ENCODE peak calls at places on chromosomes 7 and 10, in five cellular contexts. D is SW 1271, H is dorsolateral prefrontal cortex, O is RKO, W is RCC 7860. J is an unnamed sample.

GRCh38 chr7:47531584-47532492 is 50.1 kb downstream of the TNS3 start:
- DNase-seq in D (no peak), H (no peak), O (no peak), W (no peak), J (no peak)

GRCh38 chr10:3790272-3790671 is 5.3 kb upstream of the KLF6 start:
- DNase-seq in D (no peak), H (no peak), O (no peak), W (no peak), J (no peak)

GRCh38 chr10:13483951-13484350 is 44.9 kb downstream of the BEND7 start:
- DNase-seq in D (no peak), H (no peak), O (no peak), W (no peak), J (no peak)

GRCh38 chr7:41003031-41003925 is 699.6 kb downstream of the INHBA start:
- DNase-seq in D (peak; percentile 33), H (no peak), O (no peak), W (peak; percentile 31), J (peak; percentile 24)

GRCh38 chr10:21304198-21304597 is 221.3 kb downstream of the SKIDA1 start:
- DNase-seq in D (no peak), H (no peak), O (no peak), W (peak; percentile 45), J (peak; percentile 44)

GRCh38 chr10:5510281-5511072 is 11.1 kb upstream of the CALML5 start:
- DNase-seq in D (no peak), H (peak; percentile 0), O (no peak), W (no peak), J (no peak)

GRCh38 chr10:44460499-44460898 is 75.6 kb upstream of the CXCL12 start:
- DNase-seq in D (no peak), H (no peak), O (no peak), W (no peak), J (no peak)

GRCh38 chr10:43671659-43672555 is 23.2 kb upstream of the ZNF32 start:
- DNase-seq in D (peak; percentile 37), H (no peak), O (peak; percentile 80), W (peak; percentile 76), J (peak; percentile 50)

GRCh38 chr10:27448926-27449325 is 55.2 kb upstream of the RAB18 start:
- DNase-seq in D (no peak), H (no peak), O (peak; percentile 80), W (peak; percentile 10), J (peak; percentile 44)

GRCh38 chr7:15556706-15557105 is 5.1 kb downstream of the AGMO start:
- DNase-seq in D (no peak), H (no peak), O (no peak), W (peak; percentile 14), J (no peak)

GRCh38 chr7:77529279-77529678 is 7.8 kb upstream of the PTPN12 start:
- DNase-seq in D (no peak), H (no peak), O (no peak), W (no peak), J (no peak)

GRCh38 chr10:77629775-77630565 is 7.6 kb downstream of the KCNMA1 start:
- DNase-seq in D (no peak), H (no peak), O (no peak), W (peak; percentile 33), J (no peak)

GRCh38 chr7:22302193-22302592 is 54.8 kb downstream of the RAPGEF5 start:
- DNase-seq in D (no peak), H (no peak), O (no peak), W (no peak), J (no peak)

GRCh38 chr7:73735526-73735905 is 3.1 kb downstream of the ABHD11 start:
- DNase-seq in D (no peak), H (no peak), O (no peak), W (no peak), J (no peak)

GRCh38 chr7:46603780-46604725 is 683.0 kb upstream of the IGFBP3 start:
- DNase-seq in D (no peak), H (no peak), O (no peak), W (no peak), J (no peak)

GRCh38 chr7:38105874-38106483 is 72.1 kb upstream of the STARD3NL start:
- DNase-seq in D (peak; percentile 54), H (no peak), O (peak; percentile 75), W (peak; percentile 50), J (peak; percentile 79)

GRCh38 chr7:128908750-128909385 is 1.6 kb downstream of the KCP start:
- DNase-seq in D (no peak), H (no peak), O (no peak), W (no peak), J (no peak)